ENCODE peak calls at places on chromosomes 13 and 19, in seven cellular contexts. F is endothelial cell, E is amniotic stem cell, R is PC-3, M is NCI-H1694 treated with DMSO at 0.1 percent for 48 hours, T is non-pigmented ciliary epithelial cell, W is H7. N is an unnamed sample.

GRCh38 chr13:113566227-113566561 is 18.4 kb upstream of the TFDP1 start:
- DNase-seq in F (no peak), E (no peak), R (no peak), M (no peak), T (no peak), W (no peak), N (no peak)

GRCh38 chr13:31377946-31378345 is 178.2 kb downstream of the B3GLCT start:
- DNase-seq in F (peak), E (no peak), R (no peak), M (no peak), T (no peak), W (no peak), N (no peak)

GRCh38 chr19:33171916-33172359 is 22.2 kb upstream of the LRP3 start:
- DNase-seq in F (no peak), E (peak), R (peak), M (no peak), T (no peak), W (no peak), N (no peak)

GRCh38 chr13:34357435-34358232 is 539.7 kb downstream of the RFC3 start:
- DNase-seq in F (no peak), E (peak), R (peak), M (no peak), T (peak), W (no peak), N (peak)

GRCh38 chr13:33606692-33607091 is 211.3 kb upstream of the RFC3 start:
- DNase-seq in F (no peak), E (no peak), R (no peak), M (no peak), T (no peak), W (peak), N (peak)

GRCh38 chr13:108924154-108924940 is 294.9 kb downstream of the MYO16 start:
- DNase-seq in F (no peak), E (no peak), R (no peak), M (no peak), T (no peak), W (peak), N (no peak)

GRCh38 chr19:58033741-58034475 is at the start of gene ZSCAN1:
- DNase-seq in F (peak), E (no peak), R (no peak), M (no peak), T (peak), W (peak), N (peak)

GRCh38 chr19:12788682-12789097 is 2.6 kb upstream of the JUNB start:
- DNase-seq in F (no peak), E (no peak), R (peak), M (peak), T (no peak), W (peak), N (peak)

GRCh38 chr13:75454497-75454896 is 27.5 kb downstream of the TBC1D4 start:
- DNase-seq in F (no peak), E (no peak), R (no peak), M (peak), T (no peak), W (no peak), N (no peak)

GRCh38 chr19:50893047-50893737 is 18.0 kb downstream of the KLK4 start:
- DNase-seq in F (no peak), E (no peak), R (no peak), M (no peak), T (no peak), W (peak), N (no peak)

GRCh38 chr19:39631626-39632025 is 24.1 kb upstream of the LGALS16 start:
- DNase-seq in F (no peak), E (no peak), R (no peak), M (no peak), T (no peak), W (no peak), N (no peak)

GRCh38 chr19:17947815-17948473 is 15.1 kb downstream of the CCDC124 start:
- DNase-seq in F (peak), E (peak), R (peak), M (peak), T (peak), W (peak), N (peak)

GRCh38 chr13:60329221-60329983 is 67.6 kb upstream of the TDRD3 start:
- DNase-seq in F (peak), E (no peak), R (peak), M (peak), T (no peak), W (peak), N (peak)

N was measured in astrocyte of the hippocampus.